ENCODE peak calls at places on chromosome 22, in ten cellular contexts. S is SK-N-SH; C is tibial artery; V is neural progenitor cell; Q is CD4-positive, alpha-beta T cell; X is NB4; G is GM12865; K is ascending aorta; Z is mucosa of descending colon; R is brain microvascular endothelial cell. D is an unnamed sample.

GRCh38 chr22:19549428-19549827 is 25.2 kb upstream of the CLDN5 start:
- DNase-seq in S (no peak), C (no peak), V (no peak), Q (no peak), X (no peak), G (no peak), K (no peak), Z (no peak), R (no peak), D (no peak)

GRCh38 chr22:36197601-36198146 is 3.9 kb downstream of the APOL4 start:
- DNase-seq in S (peak; percentile 50), C (no peak), V (peak; percentile 54), Q (no peak), X (peak; percentile 75), G (peak; percentile 68), K (no peak), Z (no peak), R (no peak), D (no peak)

GRCh38 chr22:28297504-28297903 is 378.4 kb upstream of the PITPNB start:
- DNase-seq in S (no peak), C (no peak), V (no peak), Q (no peak), X (peak; percentile 29), G (peak; percentile 80), K (no peak), Z (no peak), R (no peak), D (no peak)

GRCh38 chr22:37126882-37127281 is 17.4 kb upstream of the TMPRSS6 start:
- DNase-seq in S (peak; percentile 58), C (no peak), V (peak; percentile 58), Q (peak; percentile 27), X (peak; percentile 25), G (no peak), K (no peak), Z (no peak), R (no peak), D (no peak)

GRCh38 chr22:20080445-20080775 is 369 bp downstream of the DGCR8 start:
- DNase-seq in S (peak; percentile 90), C (peak; percentile 51), V (peak; percentile 87), Q (peak; percentile 76), X (peak; percentile 66), G (peak; percentile 74), K (peak; percentile 37), Z (peak; percentile 81), R (peak; percentile 2), D (peak; percentile 36)

GRCh38 chr22:27431896-27432295 is 369.7 kb downstream of the MN1 start:
- DNase-seq in S (no peak), C (no peak), V (no peak), Q (no peak), X (no peak), G (no peak), K (no peak), Z (no peak), R (no peak), D (no peak)

GRCh38 chr22:41998361-41999261 is at the start of gene WBP2NL:
- DNase-seq in S (peak; percentile 89), C (peak; percentile 61), V (no peak), Q (peak; percentile 88), X (no peak), G (peak; percentile 96), K (peak; percentile 45), Z (peak; percentile 91), R (peak; percentile 58), D (no peak)

GRCh38 chr22:30564766-30565118 is 9.7 kb downstream of the GAL3ST1 start:
- DNase-seq in S (no peak), C (no peak), V (no peak), Q (no peak), X (no peak), G (no peak), K (no peak), Z (no peak), R (no peak), D (no peak)

GRCh38 chr22:16960220-16960883 is 47.7 kb downstream of the GAB4 start:
- DNase-seq in S (no peak), C (no peak), V (no peak), Q (no peak), X (no peak), G (no peak), K (no peak), Z (no peak), R (no peak), D (no peak)

GRCh38 chr22:37484115-37485005 is 1.8 kb downstream of the MFNG start:
- DNase-seq in S (no peak), C (peak; percentile 77), V (peak; percentile 71), Q (peak; percentile 82), X (no peak), G (peak; percentile 94), K (peak; percentile 64), Z (peak; percentile 94), R (no peak), D (no peak)

GRCh38 chr22:20524004-20524481 is 16.6 kb downstream of the MED15 start:
- DNase-seq in S (peak; percentile 49), C (no peak), V (no peak), Q (peak; percentile 29), X (no peak), G (peak; percentile 77), K (no peak), Z (no peak), R (no peak), D (no peak)

GRCh38 chr22:26701323-26701722 is 43.9 kb downstream of the MIAT start:
- DNase-seq in S (no peak), C (no peak), V (no peak), Q (no peak), X (no peak), G (no peak), K (no peak), Z (no peak), R (no peak), D (no peak)

GRCh38 chr22:41565403-41566054 is 4.7 kb downstream of the CSDC2 start:
- DNase-seq in S (no peak), C (peak; percentile 41), V (no peak), Q (no peak), X (peak; percentile 59), G (no peak), K (no peak), Z (no peak), R (peak; percentile 82), D (peak; percentile 84)

GRCh38 chr22:33922268-33922667 is 2.0 kb upstream of the LARGE1 start:
- DNase-seq in S (no peak), C (peak; percentile 34), V (peak; percentile 90), Q (no peak), X (no peak), G (peak; percentile 30), K (no peak), Z (no peak), R (peak; percentile 21), D (no peak)

GRCh38 chr22:33925194-33925593 is 4.9 kb upstream of the LARGE1 start:
- DNase-seq in S (no peak), C (no peak), V (no peak), Q (no peak), X (no peak), G (no peak), K (no peak), Z (no peak), R (no peak), D (no peak)

GRCh38 chr22:33921576-33922181 is 1.4 kb upstream of the LARGE1 start:
- DNase-seq in S (peak; percentile 84), C (peak; percentile 54), V (peak; percentile 94), Q (no peak), X (peak; percentile 31), G (peak; percentile 74), K (no peak), Z (peak; percentile 69), R (peak; percentile 44), D (peak; percentile 12)

GRCh38 chr22:33923033-33923432 is 2.8 kb upstream of the LARGE1 start:
- DNase-seq in S (no peak), C (no peak), V (no peak), Q (no peak), X (no peak), G (no peak), K (no peak), Z (no peak), R (no peak), D (peak; percentile 17)

DNA sequence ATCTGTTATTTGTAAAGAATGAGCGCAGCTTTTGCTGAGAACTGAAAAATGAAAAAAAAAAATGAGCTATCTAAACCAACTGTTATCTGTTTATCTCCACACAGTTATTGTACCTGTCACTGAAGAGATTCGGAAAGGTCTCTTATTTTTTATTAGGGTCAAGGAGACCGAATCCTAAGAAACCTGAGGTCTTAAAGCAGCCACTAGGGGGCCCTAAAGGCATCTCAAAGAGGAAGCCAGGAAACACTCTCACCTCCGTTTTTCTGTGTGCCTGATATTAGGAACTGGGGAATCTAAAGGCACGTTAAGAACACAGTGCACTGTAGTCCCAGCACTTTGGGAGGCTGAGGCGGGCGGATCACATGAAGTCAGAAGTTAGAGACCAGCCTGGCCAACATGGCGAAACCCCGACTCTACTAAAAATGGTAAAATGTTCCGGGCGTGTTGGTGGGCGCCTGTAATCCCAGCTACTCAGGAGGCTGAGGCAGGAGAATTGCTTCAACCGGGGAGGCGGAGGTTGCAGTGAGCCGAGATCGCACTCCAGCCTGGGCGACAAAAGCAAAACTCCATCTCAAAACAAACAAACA is 3.5 kb upstream of the LARGE1 start:
- DNase-seq in S (peak; percentile 60), C (peak; percentile 69), V (peak; percentile 94), Q (no peak), X (peak; percentile 81), G (peak; percentile 87), K (no peak), Z (no peak), R (peak; percentile 62), D (peak; percentile 46)
- TF ChIP-seq CTCF in S (peak; percentile 90), C (peak; percentile 69), V (peak; percentile 93), Q (peak; percentile 31), X (peak; percentile 72), G (peak; percentile 66), K (peak; percentile 76), Z (peak; percentile 21), R (peak; percentile 82), D (peak; percentile 91)

DNA sequence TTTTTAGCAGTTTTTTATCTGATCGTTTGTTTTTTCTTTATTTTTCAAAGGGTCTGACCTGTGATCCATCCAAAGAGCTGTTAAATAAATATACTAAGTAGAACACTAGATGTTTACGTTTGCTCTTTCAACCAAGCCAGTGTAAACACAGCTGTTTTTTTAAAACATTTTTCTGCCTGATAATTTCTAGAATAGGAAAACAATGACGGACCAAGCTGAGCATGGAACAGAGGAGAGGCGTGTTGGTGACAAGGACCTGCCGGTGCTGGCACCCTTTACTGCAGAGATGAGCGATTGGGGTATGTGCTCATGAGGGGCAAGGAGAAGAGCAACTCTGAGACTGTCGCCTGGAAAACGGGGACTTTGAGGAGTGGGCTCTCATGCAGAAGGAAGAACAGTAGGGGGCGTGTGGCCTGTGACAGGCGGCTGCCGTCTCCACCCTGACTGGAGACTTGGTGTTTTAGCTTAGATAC is 28.6 kb upstream of the PANX2 start:
- DNase-seq in S (peak; percentile 54), C (no peak), V (peak; percentile 76), Q (no peak), X (peak; percentile 26), G (no peak), K (no peak), Z (no peak), R (no peak), D (no peak)
- TF ChIP-seq CTCF in S (no peak), C (no peak), V (peak; percentile 59), Q (no peak), X (peak; percentile 22), G (no peak), K (no peak), Z (no peak), R (peak; percentile 40), D (peak; percentile 27)

GRCh38 chr22:38513063-38513462 is 7.0 kb upstream of the DDX17 start:
- DNase-seq in S (peak; percentile 19), C (no peak), V (peak; percentile 46), Q (peak; percentile 37), X (peak; percentile 30), G (peak; percentile 65), K (no peak), Z (no peak), R (no peak), D (no peak)
- TF ChIP-seq CTCF in S (no peak), C (no peak), V (peak; percentile 43), Q (peak; percentile 38), X (peak; percentile 11), G (peak; percentile 52), K (no peak), Z (no peak), R (no peak), D (no peak)

GRCh38 chr22:49929553-49929979 is 11.1 kb downstream of the CRELD2 start:
- DNase-seq in S (peak; percentile 97), C (no peak), V (peak; percentile 88), Q (peak; percentile 82), X (peak; percentile 66), G (peak; percentile 75), K (no peak), Z (peak; percentile 82), R (no peak), D (no peak)
- TF ChIP-seq CTCF in S (peak; percentile 66), C (peak; percentile 97), V (peak; percentile 84), Q (peak; percentile 66), X (peak; percentile 21), G (peak; percentile 80), K (peak; percentile 35), Z (peak; percentile 90), R (peak; percentile 43), D (peak; percentile 95)